ENCODE peak calls at places on chromosomes 1 and 21, in eight cellular contexts. K is stimulated activated CD8-positive, alpha-beta memory T cell treated with anti-CD3 and anti-CD28 coated beads, Interleukin-15, amount 100 ng/mL, for 4 hours; J is spleen; U is AG20443; R is left cardiac atrium; G is progenitor cell of endocrine pancreas; X is AG04449; A is LoVo. T is an unnamed sample.

GRCh38 chr1:39220900-39221870 is 16.7 kb downstream of the MACF1 start:
- DNase-seq in J (no peak), A (no peak), X (no peak), K (no peak), U (no peak), R (no peak), G (no peak), T (no peak)

GRCh38 chr1:170881268-170882265 is 53.8 kb upstream of the MROH9 start:
- DNase-seq in J (no peak), U (peak), R (no peak), X (no peak), K (no peak), A (peak), G (no peak), T (no peak)

GRCh38 chr1:92567211-92567868 is 80.6 kb upstream of the GFI1 start:
- DNase-seq in A (no peak), X (peak), R (no peak), K (no peak), U (no peak), G (no peak), J (no peak), T (no peak)

GRCh38 chr1:165050246-165050645 is 306.3 kb downstream of the LMX1A start:
- DNase-seq in X (no peak), J (no peak), R (no peak), G (no peak), A (peak), K (no peak), U (no peak), T (no peak)

GRCh38 chr1:5455056-5455455 is 537.2 kb downstream of the NPHP4 start:
- DNase-seq in J (no peak), A (no peak), G (no peak), K (no peak), U (no peak), R (no peak), X (no peak), T (no peak)

GRCh38 chr1:21262282-21263051 is 27.8 kb downstream of the ECE1 start:
- DNase-seq in G (no peak), K (no peak), J (no peak), A (no peak), U (peak), X (no peak), R (peak), T (no peak)

GRCh38 chr1:236018885-236019453 is 45.9 kb downstream of the NID1 start:
- DNase-seq in G (no peak), K (no peak), J (no peak), A (no peak), U (peak), R (peak), X (no peak), T (no peak)

GRCh38 chr1:116375884-116376733 is 3.1 kb downstream of the ATP1A1 start:
- DNase-seq in K (no peak), A (peak), R (peak), X (peak), G (no peak), U (peak), J (peak), T (no peak)

GRCh38 chr1:161440312-161440894 is 64.9 kb upstream of the FCGR2A start:
- DNase-seq in A (peak), G (peak), J (peak), R (peak), K (peak), U (peak), X (no peak), T (no peak)

GRCh38 chr1:232669981-232670763 is 40.2 kb upstream of the SIPA1L2 start:
- DNase-seq in K (no peak), R (no peak), X (no peak), G (no peak), U (no peak), J (no peak), A (no peak), T (no peak)

GRCh38 chr1:26190373-26190987 is at the start of gene CATSPER4:
- DNase-seq in U (peak), A (no peak), X (no peak), J (no peak), K (no peak), G (no peak), R (no peak), T (peak)

GRCh38 chr1:232688398-232688797 is 58.5 kb upstream of the SIPA1L2 start:
- DNase-seq in G (no peak), K (no peak), A (no peak), J (no peak), U (no peak), X (no peak), R (no peak), T (no peak)

GRCh38 chr1:21966247-21967000 is 10.4 kb upstream of the CELA3B start:
- DNase-seq in G (no peak), J (peak), U (peak), A (no peak), K (no peak), R (no peak), X (peak), T (no peak)

GRCh38 chr1:201984446-201984845 is 2.0 kb downstream of the RNPEP start:
- DNase-seq in K (no peak), X (no peak), A (no peak), U (no peak), J (no peak), G (no peak), R (no peak), T (no peak)

GRCh38 chr21:45894107-45894810 is 87.3 kb upstream of the COL6A1 start:
- DNase-seq in J (peak), K (no peak), U (peak), R (peak), A (no peak), X (no peak), G (no peak), T (no peak)

GRCh38 chr1:179034720-179035119 is 9.0 kb downstream of the FAM20B start:
- DNase-seq in X (peak), K (no peak), A (no peak), R (no peak), U (peak), G (no peak), J (no peak), T (no peak)

GRCh38 chr1:204377800-204378608 is 18.3 kb upstream of the PLEKHA6 start:
- DNase-seq in R (peak), A (peak), X (no peak), K (peak), G (peak), U (peak), J (peak), T (no peak)

GRCh38 chr1:162204129-162204882 is 134.8 kb downstream of the NOS1AP start:
- DNase-seq in X (no peak), U (no peak), R (no peak), J (no peak), A (no peak), K (no peak), G (no peak), T (no peak)

GRCh38 chr1:2072109-2072806 is 22.0 kb downstream of the PRKCZ start:
- DNase-seq in A (no peak), K (no peak), G (no peak), R (no peak), J (no peak), U (no peak), X (no peak), T (no peak)

GRCh38 chr21:33949516-33950424 is 34.2 kb upstream of the ATP5PO start:
- DNase-seq in R (no peak), J (no peak), A (no peak), U (no peak), G (no peak), X (no peak), K (no peak), T (no peak)

GRCh38 chr1:230641900-230642262 is 400 bp upstream of the COG2 start:
- DNase-seq in U (no peak), K (no peak), A (no peak), R (peak), J (no peak), G (no peak), X (no peak), T (peak)

GRCh38 chr21:33036430-33037162 is 10.9 kb downstream of the OLIG2 start:
- DNase-seq in K (peak), A (no peak), U (peak), J (peak), R (no peak), X (no peak), G (no peak), T (no peak)

GRCh38 chr1:183736391-183736790 is 68.5 kb upstream of the RGL1 start:
- DNase-seq in K (no peak), G (no peak), U (no peak), R (no peak), J (no peak), A (no peak), X (no peak), T (no peak)

GRCh38 chr1:198860371-198860770 is 221.5 kb downstream of the PTPRC start:
- DNase-seq in A (no peak), X (no peak), K (no peak), J (no peak), U (no peak), G (no peak), R (no peak), T (no peak)